ENCODE peak calls at places on chromosomes 1 and 21, in eight cellular contexts. H is AG04450, C is esophagus muscularis mucosa, R is OCI-LY7, V is cardiac fibroblast, P is lower lobe of right lung, F is psoas muscle, O is neural progenitor cell. Q is an unnamed sample.

GRCh38 chr1:183841950-183842816 is 37.3 kb downstream of the RGL1 start:
- DNase-seq in C (no peak), F (no peak), P (no peak), H (peak), O (no peak), R (no peak), V (peak), Q (no peak)

GRCh38 chr1:33255347-33256311 is 663 bp upstream of the ZNF362 start:
- DNase-seq in R (peak), O (peak), P (peak), V (peak), C (no peak), F (peak), H (no peak), Q (peak)

GRCh38 chr1:118116401-118116800 is 68.6 kb downstream of the SPAG17 start:
- DNase-seq in V (no peak), O (no peak), P (no peak), F (no peak), R (no peak), H (no peak), C (no peak), Q (no peak)

GRCh38 chr1:22849770-22850169 is 122.9 kb downstream of the LACTBL1 start:
- DNase-seq in F (peak), P (no peak), V (no peak), R (no peak), C (no peak), H (no peak), O (no peak), Q (no peak)

GRCh38 chr21:43308101-43308500 is 118.8 kb downstream of the SIK1 start:
- DNase-seq in H (no peak), C (no peak), R (no peak), V (no peak), O (no peak), P (peak), F (no peak), Q (no peak)

GRCh38 chr1:43452789-43453441 is 816 bp downstream of the HYI start:
- DNase-seq in V (peak), C (no peak), H (no peak), O (peak), P (no peak), F (peak), R (no peak), Q (no peak)

GRCh38 chr1:27872802-27873665 is 690 bp downstream of the THEMIS2 start:
- DNase-seq in O (peak), R (no peak), H (no peak), V (peak), P (no peak), C (no peak), F (no peak), Q (no peak)

GRCh38 chr1:1137256-1138045 is 21.6 kb upstream of the C1orf159 start:
- DNase-seq in V (no peak), C (no peak), F (no peak), O (no peak), R (peak), P (no peak), H (no peak), Q (no peak)

GRCh38 chr1:204711103-204711946 is 25.8 kb upstream of the LRRN2 start:
- DNase-seq in R (no peak), C (no peak), O (no peak), F (no peak), V (no peak), H (no peak), P (no peak), Q (no peak)

GRCh38 chr1:67747667-67748066 is 62.7 kb downstream of the GADD45A start:
- DNase-seq in R (no peak), V (peak), F (no peak), C (no peak), H (no peak), P (no peak), O (no peak), Q (no peak)

GRCh38 chr1:153773004-153773921 is 1.9 kb upstream of the SLC27A3 start:
- DNase-seq in H (no peak), P (no peak), C (no peak), R (no peak), F (no peak), O (no peak), V (no peak), Q (no peak)

DNA sequence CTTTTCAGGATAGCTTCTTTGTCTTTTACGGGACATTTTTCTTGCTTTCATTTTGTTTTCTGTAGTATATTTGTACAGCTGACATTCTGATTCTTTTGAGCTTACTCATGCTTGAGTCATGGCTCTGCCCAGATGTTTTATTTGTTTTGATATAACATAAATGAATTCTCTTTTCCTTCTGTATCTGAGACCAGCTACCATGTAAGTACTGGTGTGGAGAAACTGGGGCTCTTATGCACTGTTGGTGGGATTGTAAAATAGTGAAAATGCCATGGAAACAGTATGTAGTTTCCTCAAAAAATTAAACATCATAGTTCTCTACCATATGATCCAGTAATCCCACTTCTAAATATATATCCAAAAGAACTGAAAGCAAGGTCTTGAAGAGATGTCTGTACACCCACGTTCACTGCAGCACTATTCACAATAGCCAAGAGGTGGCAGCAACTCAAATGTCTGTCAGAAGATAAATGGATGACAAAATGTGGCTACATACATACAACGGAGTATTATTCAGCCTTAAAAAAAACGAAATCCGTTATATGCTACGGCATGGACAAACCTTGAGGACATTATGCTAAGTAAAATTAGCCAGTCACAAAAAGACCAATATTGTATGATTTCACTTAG is 61.4 kb downstream of the EIF2B3 start:
- DNase-seq in F (no peak), H (peak), P (no peak), C (no peak), V (peak), O (peak), R (peak), Q (no peak)
- TF ChIP-seq CTCF in F (peak), H (peak), P (peak), C (no peak), V (peak), O (peak), R (peak), Q (peak)

DNA sequence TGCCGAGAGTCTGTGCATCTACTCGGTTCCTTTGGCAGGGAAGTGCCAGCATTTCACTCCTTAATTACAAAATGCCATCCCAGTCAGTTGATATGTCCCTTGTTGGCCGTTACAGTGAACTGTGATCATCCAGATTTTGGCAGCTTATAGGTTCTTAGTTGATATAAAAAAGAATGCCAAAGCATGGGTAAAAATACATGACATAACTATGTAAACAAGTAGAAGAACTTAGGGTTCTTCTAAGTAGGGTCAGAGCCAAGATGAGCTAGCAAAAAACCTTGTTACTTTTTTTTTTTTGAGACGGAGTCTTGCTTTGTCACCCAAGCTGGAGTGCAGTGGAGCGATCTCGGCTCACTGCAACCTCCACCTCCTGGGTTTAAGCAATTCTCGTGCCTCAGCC is 76.6 kb downstream of the UBE4B start:
- DNase-seq in O (no peak), R (no peak), H (no peak), F (no peak), P (no peak), C (no peak), V (peak), Q (no peak)
- H3K4me3 ChIP-seq in O (no peak), R (no peak), H (no peak), F (no peak), P (no peak), C (no peak), V (no peak), Q (no peak)

GRCh38 chr1:161314201-161314981 is at the start of gene SDHC:
- DNase-seq in F (peak), H (peak), R (peak), C (peak), P (peak), O (peak), V (peak), Q (peak)
- TF ChIP-seq CTCF in F (peak), H (peak), R (peak), C (no peak), P (peak), O (peak), V (peak), Q (peak)

GRCh38 chr1:156601122-156601830 is at the start of gene GPATCH4:
- DNase-seq in F (peak), H (peak), V (peak), O (peak), P (peak), R (peak), C (peak), Q (no peak)

GRCh38 chr1:156598731-156599432 is 2.4 kb downstream of the GPATCH4 start:
- DNase-seq in P (no peak), F (no peak), C (no peak), H (no peak), V (no peak), O (no peak), R (no peak), Q (no peak)

GRCh38 chr1:156600733-156601121 is 552 bp downstream of the GPATCH4 start:
- DNase-seq in P (no peak), F (no peak), O (peak), V (no peak), R (no peak), C (no peak), H (no peak), Q (no peak)

GRCh38 chr1:156598125-156598524 is 3.2 kb downstream of the GPATCH4 start:
- DNase-seq in H (no peak), P (no peak), F (no peak), C (no peak), V (no peak), O (no peak), R (no peak), Q (no peak)

DNA sequence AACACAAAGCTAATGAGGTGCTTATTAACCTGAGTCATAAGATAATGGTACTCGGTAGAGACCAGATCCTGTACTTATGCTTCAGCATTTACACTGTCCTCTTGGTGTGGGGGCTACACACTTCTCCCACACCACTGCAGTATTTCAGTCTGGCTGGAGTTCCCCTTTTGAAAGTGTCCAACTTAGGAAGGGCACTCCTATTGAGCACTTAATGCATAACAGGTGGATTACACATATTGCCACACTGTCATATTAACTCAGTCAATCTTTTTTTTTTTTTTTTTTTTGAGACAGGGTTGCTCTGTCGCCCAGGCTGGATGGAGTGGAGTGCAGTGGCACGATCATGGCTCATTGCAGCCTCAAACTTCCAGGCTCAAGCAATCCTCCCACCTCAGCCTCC is 1.5 kb downstream of the GPATCH4 start:
- DNase-seq in P (no peak), O (no peak), H (no peak), R (peak), F (no peak), V (peak), C (no peak), Q (no peak)
- H3K4me3 ChIP-seq in P (no peak), O (peak), H (no peak), R (peak), F (peak), V (no peak), C (no peak), Q (no peak)

GRCh38 chr1:165894591-165894990 is 67.2 kb downstream of the UCK2 start:
- DNase-seq in R (no peak), H (no peak), P (no peak), O (no peak), F (no peak), C (no peak), V (peak), Q (no peak)
- TF ChIP-seq CTCF in R (no peak), H (peak), P (no peak), O (no peak), F (no peak), C (no peak), V (no peak), Q (no peak)

GRCh38 chr1:20732588-20733360 is at the start of gene SH2D5:
- DNase-seq in F (peak), V (peak), R (peak), P (no peak), C (peak), O (peak), H (peak), Q (peak)

GRCh38 chr1:20729990-20730689 is 2.4 kb downstream of the SH2D5 start:
- DNase-seq in F (no peak), H (no peak), P (no peak), V (no peak), R (no peak), C (no peak), O (no peak), Q (no peak)

GRCh38 chr1:20732071-20732587 is 374 bp downstream of the SH2D5 start:
- DNase-seq in F (no peak), V (peak), R (peak), H (peak), O (peak), C (no peak), P (no peak), Q (peak)

GRCh38 chr1:20730690-20731056 is 1.8 kb downstream of the SH2D5 start:
- DNase-seq in P (no peak), C (no peak), O (no peak), F (no peak), R (no peak), V (no peak), H (no peak), Q (no peak)

DNA sequence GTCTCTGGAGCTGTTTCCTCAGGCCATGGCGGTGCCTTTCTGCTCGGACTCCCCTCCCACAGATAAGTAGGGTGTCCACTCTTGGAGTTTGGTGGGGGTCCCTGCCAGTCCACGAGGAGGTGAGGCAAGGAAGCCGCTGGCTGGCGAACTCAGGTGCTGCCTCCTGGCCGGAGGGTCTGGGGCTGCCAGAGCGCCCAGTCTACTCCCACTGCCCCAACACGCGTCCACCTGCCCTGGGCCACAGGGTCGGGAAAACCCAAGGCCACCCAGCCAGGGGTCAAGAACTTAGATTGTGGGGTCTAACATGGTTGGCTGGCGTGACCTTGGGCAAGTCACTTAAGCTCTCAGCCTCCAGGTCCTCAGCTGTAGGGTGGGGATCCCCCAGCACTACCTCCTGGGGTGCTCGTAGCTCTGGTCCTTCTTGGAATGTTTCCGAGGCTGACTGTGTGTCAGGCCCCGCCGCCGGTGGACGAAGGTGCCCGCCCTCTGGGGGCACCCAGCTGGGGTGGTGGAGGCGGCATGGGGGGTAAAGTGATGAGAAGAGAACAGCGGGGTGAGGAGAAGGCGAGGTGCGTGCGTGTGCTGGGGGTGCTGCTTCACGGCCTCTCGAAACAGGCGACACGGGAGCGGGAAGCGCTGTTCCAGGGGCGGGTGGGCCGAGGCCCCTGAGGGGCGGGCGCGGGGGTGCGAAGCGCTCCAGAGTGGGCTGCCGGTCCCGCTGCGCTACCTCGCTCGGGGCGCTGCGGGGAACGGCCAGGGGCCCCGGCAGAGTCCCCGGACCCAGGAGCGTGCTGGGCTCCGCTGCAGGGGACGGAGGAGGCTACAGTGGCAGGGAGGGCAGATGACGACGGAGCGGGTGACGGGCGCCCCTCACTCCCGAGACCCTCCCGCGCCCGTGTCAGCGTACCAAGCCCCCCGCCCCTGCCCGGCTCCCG is 1.2 kb downstream of the SH2D5 start:
- DNase-seq in C (peak), F (no peak), H (no peak), R (no peak), P (no peak), O (no peak), V (no peak), Q (no peak)
- H3K4me3 ChIP-seq in C (peak), F (peak), H (peak), R (peak), P (peak), O (peak), V (peak), Q (peak)

DNA sequence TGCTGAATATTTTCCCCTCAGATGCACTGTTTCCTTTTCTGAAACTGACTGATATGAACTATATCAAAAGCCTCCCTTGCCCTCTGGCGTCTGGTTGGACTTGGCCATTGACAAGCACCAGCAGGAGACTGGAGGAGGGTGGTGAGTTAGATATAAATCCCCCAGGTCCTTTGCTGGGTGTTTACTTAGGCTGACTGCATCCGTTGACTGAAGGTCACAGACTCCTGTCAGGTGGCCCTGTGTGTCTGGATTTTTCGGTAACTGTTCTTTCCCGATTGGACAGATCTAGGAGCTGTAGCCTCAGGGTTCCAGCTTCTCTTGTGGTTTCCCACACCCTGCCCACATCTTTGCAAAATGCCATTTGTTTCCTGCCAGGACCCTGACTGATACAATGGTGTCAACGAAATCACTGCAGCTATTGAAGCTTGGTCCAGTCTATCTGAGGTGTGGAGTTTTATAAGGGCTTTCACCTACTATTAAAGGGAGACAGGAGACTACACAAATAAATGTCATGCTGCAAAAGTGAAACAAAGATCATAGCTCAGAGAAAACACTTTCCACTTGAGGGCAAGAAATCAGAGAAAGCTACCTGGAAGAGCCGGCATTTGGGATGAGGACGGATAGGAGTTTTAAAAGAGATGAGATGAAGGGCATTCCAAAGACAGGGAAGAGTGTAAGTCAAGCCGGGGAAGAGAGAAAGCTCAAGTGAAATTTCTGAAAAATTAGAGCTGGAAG is 1.5 kb upstream of the MAGI3 start:
- DNase-seq in O (no peak), H (no peak), P (no peak), R (no peak), C (no peak), F (no peak), V (no peak), Q (no peak)
- TF ChIP-seq CTCF in O (no peak), H (no peak), P (no peak), R (no peak), C (no peak), F (no peak), V (no peak), Q (no peak)

DNA sequence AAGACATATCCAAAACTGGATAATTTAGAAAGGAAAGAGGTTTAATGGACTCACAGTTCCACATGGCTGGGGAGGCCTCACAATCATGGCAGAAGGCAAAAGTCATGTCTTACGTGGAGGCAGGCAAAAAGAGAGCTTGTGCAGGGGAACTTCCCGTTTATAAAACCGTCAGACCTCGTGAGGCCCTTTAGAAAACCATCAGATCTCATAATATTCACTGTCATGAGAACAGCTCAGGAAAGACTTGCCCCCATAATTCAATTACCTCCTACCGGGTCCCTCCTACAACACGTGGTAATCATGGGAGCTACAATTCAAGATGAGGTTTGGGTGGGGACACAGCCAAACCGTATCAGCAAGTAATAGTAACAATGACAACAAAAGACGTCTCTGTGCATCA is 88.2 kb upstream of the SLC25A33 start:
- DNase-seq in R (no peak), H (no peak), C (no peak), P (no peak), V (no peak), F (no peak), O (no peak), Q (no peak)
- H3K4me3 ChIP-seq in R (no peak), H (no peak), C (no peak), P (no peak), V (no peak), F (no peak), O (no peak), Q (no peak)